ENCODE peak calls at places on chromosomes 12 and 14, in four cellular contexts. P is HCEC 1CT, Z is A549, M is bronchial epithelial cell. Q is an unnamed sample.

GRCh38 chr12:56387152-56387551 is 24.5 kb upstream of the APOF start:
- DNase-seq in P (no peak), Z (no peak), M (no peak), Q (no peak)

GRCh38 chr14:51318777-51319176 is 78.7 kb downstream of the TMX1 start:
- DNase-seq in P (no peak), Z (no peak), M (no peak), Q (no peak)

GRCh38 chr14:63848890-63849289 is 3.9 kb upstream of the SYNE2 start:
- DNase-seq in P (no peak), Z (no peak), M (no peak), Q (no peak)

GRCh38 chr12:64610660-64611429 is 550 bp downstream of the RASSF3 start:
- DNase-seq in P (peak; percentile 73), Z (peak; percentile 49), M (no peak), Q (peak; percentile 85)

GRCh38 chr14:80844872-80845271 is 96.7 kb downstream of the CEP128 start:
- DNase-seq in P (no peak), Z (no peak), M (no peak), Q (no peak)

GRCh38 chr12:104582739-104583138 is 126.0 kb downstream of the CHST11 start:
- DNase-seq in P (no peak), Z (no peak), M (no peak), Q (no peak)

GRCh38 chr12:51975196-51975595 is 23.7 kb downstream of the ACVR1B start:
- DNase-seq in P (no peak), Z (no peak), M (no peak), Q (no peak)

GRCh38 chr12:92717202-92717601 is 14.4 kb downstream of the PLEKHG7 start:
- DNase-seq in P (peak; percentile 69), Z (no peak), M (peak; percentile 20), Q (peak; percentile 30)

GRCh38 chr14:67172520-67172919 is 16.7 kb upstream of the GARIN2 start:
- DNase-seq in P (no peak), Z (no peak), M (no peak), Q (no peak)

GRCh38 chr14:59630281-59630963 is 53.8 kb upstream of the CCDC175 start:
- DNase-seq in P (no peak), Z (no peak), M (no peak), Q (no peak)

GRCh38 chr12:68871899-68872298 is 61.1 kb downstream of the CPM start:
- DNase-seq in P (peak; percentile 34), Z (no peak), M (peak; percentile 37), Q (peak; percentile 29)

GRCh38 chr14:72651081-72651480 is 242.8 kb downstream of the DPF3 start:
- DNase-seq in P (no peak), Z (no peak), M (no peak), Q (no peak)

GRCh38 chr14:74429991-74430390 is 4.0 kb upstream of the SYNDIG1L start:
- DNase-seq in P (no peak), Z (no peak), M (no peak), Q (no peak)

GRCh38 chr12:120043421-120043820 is 54.4 kb downstream of the BICDL1 start:
- DNase-seq in P (no peak), Z (no peak), M (no peak), Q (no peak)

GRCh38 chr14:100532154-100532915 is 54.9 kb downstream of the BEGAIN start:
- DNase-seq in P (no peak), Z (no peak), M (peak; percentile 30), Q (peak; percentile 18)

GRCh38 chr12:54546511-54546910 is 2.9 kb upstream of the PDE1B start:
- DNase-seq in P (no peak), Z (no peak), M (no peak), Q (no peak)

GRCh38 chr14:54211562-54212308 is 185.1 kb upstream of the CDKN3 start:
- DNase-seq in P (peak; percentile 86), Z (no peak), M (peak; percentile 81), Q (no peak)

GRCh38 chr12:106585237-106585834 is 2.5 kb downstream of the RFX4 start:
- DNase-seq in P (no peak), Z (no peak), M (no peak), Q (no peak)

GRCh38 chr12:90504806-90505205 is 450.2 kb downstream of the CCER1 start:
- DNase-seq in P (no peak), Z (no peak), M (no peak), Q (no peak)

GRCh38 chr12:112905451-112906089 is 1.2 kb upstream of the OAS1 start:
- DNase-seq in P (no peak), Z (no peak), M (peak; percentile 44), Q (no peak)

GRCh38 chr12:75862692-75863471 is 168.7 kb downstream of the PHLDA1 start:
- DNase-seq in P (peak; percentile 86), Z (peak; percentile 67), M (peak; percentile 98), Q (no peak)

GRCh38 chr14:75518625-75519024 is 3.6 kb upstream of the BATF start:
- DNase-seq in P (peak; percentile 45), Z (no peak), M (peak; percentile 41), Q (peak; percentile 58)

GRCh38 chr12:106839343-106839742 is 64.9 kb downstream of the RIC8B start:
- DNase-seq in P (no peak), Z (no peak), M (no peak), Q (no peak)

GRCh38 chr12:6092784-6093722 is 31.4 kb downstream of the VWF start:
- DNase-seq in P (peak; percentile 91), Z (peak; percentile 85), M (peak; percentile 91), Q (no peak)

GRCh38 chr14:60153996-60154395 is 11.2 kb downstream of the DHRS7 start:
- DNase-seq in P (no peak), Z (no peak), M (no peak), Q (peak; percentile 18)

GRCh38 chr12:53345486-53346195 is 9.5 kb upstream of the SP7 start:
- DNase-seq in P (no peak), Z (no peak), M (no peak), Q (no peak)

GRCh38 chr14:99647407-99647806 is 2.5 kb downstream of the HHIPL1 start:
- DNase-seq in P (no peak), Z (no peak), M (no peak), Q (no peak)

GRCh38 chr14:102180248-102180998 is 40.7 kb downstream of the WDR20 start:
- DNase-seq in P (no peak), Z (no peak), M (no peak), Q (no peak)

GRCh38 chr12:107152331-107152730 is 59.0 kb upstream of the CRY1 start:
- DNase-seq in P (no peak), Z (no peak), M (no peak), Q (no peak)

GRCh38 chr14:46322076-46322475 is 329.5 kb downstream of the RPL10L start:
- DNase-seq in P (no peak), Z (no peak), M (peak; percentile 2), Q (no peak)

GRCh38 chr14:23478109-23478698 is 8.7 kb downstream of the NGDN start:
- DNase-seq in P (peak; percentile 43), Z (peak; percentile 54), M (peak; percentile 62), Q (peak; percentile 71)

GRCh38 chr12:13165578-13166120 is 30.9 kb upstream of the EMP1 start:
- DNase-seq in P (peak; percentile 70), Z (peak; percentile 26), M (peak; percentile 99), Q (peak; percentile 80)

GRCh38 chr12:125114365-125115141 is 49.3 kb downstream of the AACS start:
- DNase-seq in P (no peak), Z (no peak), M (no peak), Q (no peak)

Q was measured in KBM-7.